ENCODE peak calls at places on chromosomes 4 and X, in seven cellular contexts. I, U, D, M, L, E and K are unnamed samples.

GRCh38 chrX:86295293-86295692 is 147.0 kb downstream of the DACH2 start:
- DNase-seq in U (no peak), E (no peak), M (no peak), L (no peak), D (no peak), I (no peak), K (no peak)

GRCh38 chrX:135340827-135341226 is 31.5 kb downstream of the ETDC start:
- DNase-seq in U (no peak), I (no peak), D (peak), E (no peak), M (no peak), L (no peak), K (no peak)

GRCh38 chr4:176883108-176883550 is 90.4 kb upstream of the VEGFC start:
- DNase-seq in I (no peak), D (peak), U (no peak), L (no peak), M (no peak), E (no peak), K (no peak)

GRCh38 chrX:21225643-21226042 is 148.6 kb upstream of the CNKSR2 start:
- DNase-seq in L (no peak), E (no peak), U (no peak), D (no peak), M (no peak), I (no peak), K (peak)

GRCh38 chrX:54529559-54530357 is at the start of gene GNL3L:
- DNase-seq in E (peak), D (peak), L (peak), U (peak), I (peak), M (peak), K (peak)

GRCh38 chr4:59553063-59553738 is 1646.9 kb upstream of the ADGRL3 start:
- DNase-seq in E (no peak), M (no peak), I (no peak), L (no peak), D (no peak), U (no peak), K (no peak)

GRCh38 chrX:46647251-46647650 is 73.7 kb downstream of the CHST7 start:
- DNase-seq in U (no peak), E (no peak), D (no peak), I (no peak), M (peak), L (no peak), K (no peak)

GRCh38 chr4:39698424-39699009 is 581 bp downstream of the UBE2K start:
- DNase-seq in U (peak), I (peak), D (peak), E (peak), M (peak), L (peak), K (no peak)

GRCh38 chr4:57424231-57424897 is 314.2 kb upstream of the IGFBP7 start:
- DNase-seq in L (no peak), E (peak), M (no peak), U (no peak), I (no peak), D (peak), K (peak)

GRCh38 chrX:72306085-72306801 is 529 bp upstream of the CITED1 start:
- DNase-seq in D (no peak), I (no peak), L (no peak), U (no peak), E (no peak), M (peak), K (no peak)

GRCh38 chr4:108116423-108117168 is 52.1 kb downstream of the LEF1 start:
- DNase-seq in D (no peak), L (no peak), I (no peak), M (no peak), U (no peak), E (no peak), K (no peak)

GRCh38 chr4:128846063-128846462 is 36.6 kb downstream of the JADE1 start:
- DNase-seq in I (no peak), E (no peak), L (no peak), M (no peak), U (no peak), D (no peak), K (no peak)

GRCh38 chr4:99846891-99847290 is 30.3 kb downstream of the DAPP1 start:
- DNase-seq in U (no peak), E (no peak), L (no peak), D (no peak), I (no peak), M (no peak), K (no peak)

GRCh38 chrX:155995476-155995875 is 2.0 kb upstream of the IL9R start:
- DNase-seq in M (no peak), E (no peak), I (no peak), D (no peak), L (no peak), U (no peak), K (no peak)

GRCh38 chr4:151408630-151409469 is at the start of gene FHIP1A:
- DNase-seq in L (peak), U (peak), M (peak), E (no peak), D (peak), I (peak), K (peak)

GRCh38 chr4:176270669-176271068 is 1.6 kb upstream of the ASB5 start:
- DNase-seq in U (no peak), E (no peak), M (no peak), I (peak), D (peak), L (no peak), K (peak)

GRCh38 chr4:18020145-18020670 is 1.3 kb downstream of the LCORL start:
- DNase-seq in U (peak), E (no peak), D (peak), I (no peak), M (peak), L (no peak), K (no peak)

GRCh38 chr4:113952452-113953029 is 26.9 kb downstream of the ARSJ start:
- DNase-seq in E (no peak), I (no peak), L (no peak), U (no peak), M (peak), D (peak), K (no peak)

GRCh38 chrX:11053351-11053750 is 57.8 kb upstream of the HCCS start:
- DNase-seq in L (no peak), I (no peak), E (no peak), U (no peak), M (no peak), D (no peak), K (no peak)

GRCh38 chrX:11049976-11050375 is 61.2 kb upstream of the HCCS start:
- DNase-seq in I (no peak), U (no peak), D (no peak), E (no peak), M (no peak), L (no peak), K (no peak)
- H3K27ac ChIP-seq in I (no peak), U (no peak), D (no peak), E (no peak), M (no peak), L (no peak), K (peak)

DNA sequence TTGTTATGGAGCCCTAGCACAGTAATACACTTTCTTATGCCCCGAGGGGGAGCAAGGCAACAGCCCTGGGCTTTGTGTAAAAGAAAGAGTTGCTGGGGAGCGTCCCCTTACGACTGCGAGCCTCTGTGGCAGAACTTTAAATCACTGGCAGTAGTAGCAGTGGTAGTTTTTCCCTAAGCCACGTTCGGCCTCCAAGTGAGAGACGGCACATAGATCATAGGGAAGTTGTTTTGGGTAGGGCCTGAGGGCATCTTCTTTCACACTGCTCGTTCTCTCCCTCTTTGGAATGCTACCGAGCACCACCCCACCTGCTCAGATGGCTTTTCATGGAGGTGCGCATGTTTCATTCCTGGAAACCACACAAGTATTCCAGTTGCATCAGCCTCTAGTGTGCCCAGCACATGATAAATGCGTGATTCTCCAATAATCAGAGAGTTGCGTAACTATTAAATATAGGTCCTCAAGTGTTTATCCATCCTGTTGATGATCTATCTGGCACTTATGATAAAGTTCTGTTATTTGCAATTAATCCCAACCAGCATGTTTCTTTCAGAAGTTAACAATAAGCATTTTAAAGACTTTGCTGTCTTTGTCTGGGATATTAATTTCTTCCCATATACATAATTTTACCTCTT is 7.0 kb upstream of the SYNPO2 start:
- DNase-seq in L (no peak), D (no peak), M (no peak), E (no peak), I (no peak), U (no peak), K (no peak)
- H3K27ac ChIP-seq in L (no peak), D (no peak), M (no peak), E (no peak), I (no peak), U (no peak), K (no peak)

GRCh38 chrX:153933751-153934472 is 925 bp downstream of the NAA10 start:
- DNase-seq in M (no peak), U (no peak), E (no peak), L (no peak), I (no peak), D (no peak), K (no peak)
- H3K27ac ChIP-seq in M (no peak), U (no peak), E (peak), L (peak), I (peak), D (peak), K (peak)

DNA sequence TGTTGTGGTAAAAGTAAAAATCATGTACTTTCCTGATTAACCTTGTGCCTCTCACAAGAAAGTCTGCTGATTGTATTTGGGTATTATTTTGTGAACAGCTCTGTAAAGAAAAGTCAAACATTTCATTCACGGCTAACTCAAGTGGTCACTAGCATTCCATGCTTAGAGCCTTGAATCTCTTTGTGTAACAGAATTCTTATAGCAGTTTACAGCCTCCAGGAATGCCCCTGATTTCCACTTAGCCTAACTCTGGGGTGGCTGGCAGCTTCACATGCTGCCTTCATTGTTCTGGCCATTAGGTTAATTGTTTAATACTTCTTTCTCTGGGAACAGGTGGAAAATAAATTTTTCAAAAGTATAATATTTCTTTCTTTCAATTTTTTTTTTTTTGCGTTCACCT is 226.7 kb downstream of the RBMX2 start:
- DNase-seq in L (no peak), I (no peak), U (no peak), M (peak), D (no peak), E (no peak), K (no peak)
- H3K27ac ChIP-seq in L (no peak), I (no peak), U (no peak), M (no peak), D (no peak), E (no peak), K (no peak)